ENCODE peak calls at places on chromosome 12, in five cellular contexts. A is PC-3, V is cardiac fibroblast, F is posterior vena cava, C is COR-L47. X is an unnamed sample.

GRCh38 chr12:91853350-91854127 is 292.1 kb downstream of the BTG1 start:
- DNase-seq in A (no peak), V (no peak), F (no peak), C (no peak), X (no peak)

GRCh38 chr12:6326316-6326959 is 15.4 kb downstream of the TNFRSF1A start:
- DNase-seq in A (no peak), V (peak), F (no peak), C (no peak), X (no peak)

GRCh38 chr12:88063375-88063774 is 34.2 kb upstream of the C12orf50 start:
- DNase-seq in A (no peak), V (peak), F (no peak), C (no peak), X (no peak)

GRCh38 chr12:112822056-112822455 is 30.5 kb downstream of the RPH3A start:
- DNase-seq in A (no peak), V (no peak), F (no peak), C (peak), X (no peak)

GRCh38 chr12:70052931-70053497 is 190.2 kb upstream of the CNOT2 start:
- DNase-seq in A (peak), V (peak), F (no peak), C (no peak), X (no peak)

GRCh38 chr12:52354197-52354596 is 13.1 kb downstream of the KRT85 start:
- DNase-seq in A (no peak), V (no peak), F (no peak), C (peak), X (peak)

GRCh38 chr12:40551466-40551865 is 140.8 kb upstream of the CNTN1 start:
- DNase-seq in A (no peak), V (no peak), F (no peak), C (no peak), X (no peak)

GRCh38 chr12:21987786-21988185 is 46.6 kb upstream of the ABCC9 start:
- DNase-seq in A (no peak), V (no peak), F (no peak), C (no peak), X (no peak)

GRCh38 chr12:16599081-16599480 is 6.9 kb downstream of the LMO3 start:
- DNase-seq in A (no peak), V (no peak), F (no peak), C (peak), X (no peak)

GRCh38 chr12:47838286-47838931 is 18.7 kb upstream of the HDAC7 start:
- DNase-seq in A (peak), V (peak), F (no peak), C (peak), X (no peak)

GRCh38 chr12:76666272-76666845 is 97.6 kb upstream of the ZDHHC17 start:
- DNase-seq in A (no peak), V (no peak), F (no peak), C (no peak), X (no peak)

GRCh38 chr12:100427078-100427477 is 46.6 kb upstream of the NR1H4 start:
- DNase-seq in A (peak), V (peak), F (no peak), C (no peak), X (no peak)

GRCh38 chr12:3000548-3001275 is 41.5 kb downstream of the TEAD4 start:
- DNase-seq in A (no peak), V (no peak), F (no peak), C (no peak), X (no peak)

GRCh38 chr12:45966486-45966885 is 23.9 kb downstream of the SCAF11 start:
- DNase-seq in A (no peak), V (peak), F (no peak), C (no peak), X (no peak)

GRCh38 chr12:58920102-58920955 is at the start of gene LRIG3:
- DNase-seq in A (peak), V (peak), F (peak), C (peak), X (peak)

GRCh38 chr12:105164068-105164467 is 56.5 kb downstream of the WASHC4 start:
- DNase-seq in A (no peak), V (no peak), F (no peak), C (no peak), X (no peak)

GRCh38 chr12:122327494-122328385 is 61.4 kb upstream of the VPS33A start:
- DNase-seq in A (no peak), V (no peak), F (no peak), C (no peak), X (no peak)

GRCh38 chr12:24937553-24938244 is 11.2 kb downstream of the BCAT1 start:
- DNase-seq in A (no peak), V (peak), F (no peak), C (no peak), X (no peak)

GRCh38 chr12:77891531-77892147 is 60.9 kb downstream of the NAV3 start:
- DNase-seq in A (no peak), V (no peak), F (no peak), C (no peak), X (no peak)

GRCh38 chr12:4134833-4135597 is 138.5 kb upstream of the CCND2 start:
- DNase-seq in A (no peak), V (no peak), F (no peak), C (no peak), X (no peak)

GRCh38 chr12:127060310-127060847 is 1206.6 kb upstream of the TMEM132C start:
- DNase-seq in A (peak), V (no peak), F (peak), C (peak), X (no peak)

GRCh38 chr12:6872073-6873048 is 742 bp downstream of the SPSB2 start:
- DNase-seq in A (peak), V (peak), F (peak), C (peak), X (peak)

GRCh38 chr12:8648598-8649205 is 13.9 kb downstream of the MFAP5 start:
- DNase-seq in A (no peak), V (no peak), F (no peak), C (no peak), X (no peak)

GRCh38 chr12:93447555-93448265 is 6.0 kb upstream of the UBE2N start:
- DNase-seq in A (no peak), V (no peak), F (no peak), C (no peak), X (no peak)

GRCh38 chr12:108967869-108968540 is 52.9 kb downstream of the SVOP start:
- DNase-seq in A (peak), V (peak), F (no peak), C (peak), X (no peak)

GRCh38 chr12:113500662-113501435 is 29.2 kb upstream of the LHX5 start:
- DNase-seq in A (no peak), V (no peak), F (no peak), C (no peak), X (no peak)

GRCh38 chr12:47962198-47962597 is 1.2 kb upstream of the TMEM106C start:
- DNase-seq in A (no peak), V (no peak), F (no peak), C (no peak), X (no peak)

GRCh38 chr12:34595749-34596733 is 573.7 kb downstream of the ALG10 start:
- DNase-seq in A (no peak), V (no peak), F (peak), C (no peak), X (peak)

GRCh38 chr12:120231316-120232011 is 30.6 kb upstream of the RPLP0 start:
- DNase-seq in A (peak), V (peak), F (no peak), C (peak), X (no peak)

GRCh38 chr12:18782827-18783226 is 44.9 kb downstream of the CAPZA3 start:
- DNase-seq in A (no peak), V (no peak), F (no peak), C (no peak), X (no peak)

GRCh38 chr12:114829833-114830232 is 145.9 kb upstream of the TBX3 start:
- DNase-seq in A (no peak), V (no peak), F (no peak), C (no peak), X (no peak)

GRCh38 chr12:101880769-101881168 is 3.4 kb downstream of the DRAM1 start:
- DNase-seq in A (no peak), V (no peak), F (no peak), C (no peak), X (no peak)

GRCh38 chr12:111557271-111558106 is 41.6 kb downstream of the ATXN2 start:
- DNase-seq in A (peak), V (peak), F (no peak), C (no peak), X (no peak)

GRCh38 chr12:47610847-47611246 is 95.0 kb downstream of the RPAP3 start:
- DNase-seq in A (no peak), V (no peak), F (no peak), C (no peak), X (no peak)

GRCh38 chr12:68037616-68038255 is 48.5 kb downstream of the IFNG-AS1 start:
- DNase-seq in A (no peak), V (no peak), F (no peak), C (no peak), X (no peak)

GRCh38 chr12:96244826-96245225 is 50.7 kb downstream of the ELK3 start:
- DNase-seq in A (no peak), V (no peak), F (no peak), C (no peak), X (no peak)

GRCh38 chr12:24853094-24853493 is 95.8 kb downstream of the BCAT1 start:
- DNase-seq in A (no peak), V (no peak), F (no peak), C (no peak), X (no peak)